ENCODE peak calls at places on chromosomes 6 and 20, in four cellular contexts. One of them, this sample, is unnamed.

GRCh38 chr20:61322151-61322860 is 70.2 kb downstream of the CDH4 start:
- DNase-seq in HCT116: no peak
- DNase-seq in HepG2: no peak
- DNase-seq in GM12878: no peak
- DNase-seq in this sample: no peak

GRCh38 chr6:166542580-166542912 is 43.9 kb downstream of the RAMACL start:
- DNase-seq in HCT116: no peak
- DNase-seq in HepG2: no peak
- DNase-seq in GM12878: no peak
- DNase-seq in this sample: peak; percentile 9

GRCh38 chr6:136108591-136108990 is 141.5 kb downstream of the MTFR2 start:
- DNase-seq in HCT116: no peak
- DNase-seq in HepG2: no peak
- DNase-seq in GM12878: no peak
- DNase-seq in this sample: no peak

GRCh38 chr6:170166511-170167122 is 124.3 kb downstream of the DLL1 start:
- DNase-seq in HCT116: no peak
- DNase-seq in HepG2: no peak
- DNase-seq in GM12878: no peak
- DNase-seq in this sample: no peak

GRCh38 chr20:53023717-53024116 is 51.6 kb downstream of the TSHZ2 start:
- DNase-seq in HCT116: no peak
- DNase-seq in HepG2: no peak
- DNase-seq in GM12878: no peak
- DNase-seq in this sample: no peak

GRCh38 chr6:84462697-84463096 is 235.3 kb upstream of the CEP162 start:
- DNase-seq in HCT116: no peak
- DNase-seq in HepG2: no peak
- DNase-seq in GM12878: no peak
- DNase-seq in this sample: no peak

GRCh38 chr20:51131806-51132205 is 108.9 kb upstream of the KCNG1 start:
- DNase-seq in HCT116: no peak
- DNase-seq in HepG2: no peak
- DNase-seq in GM12878: no peak
- DNase-seq in this sample: no peak

GRCh38 chr6:129501401-129502051 is 208.5 kb downstream of the ARHGAP18 start:
- DNase-seq in HCT116: peak; percentile 98
- DNase-seq in HepG2: peak; percentile 79
- DNase-seq in GM12878: no peak
- DNase-seq in this sample: peak; percentile 6

GRCh38 chr6:73774311-73774766 is 78.3 kb downstream of the CD109 start:
- DNase-seq in HCT116: peak; percentile 22
- DNase-seq in HepG2: no peak
- DNase-seq in GM12878: peak; percentile 9
- DNase-seq in this sample: peak; percentile 31

GRCh38 chr20:48702388-48703041 is 125.3 kb downstream of the PREX1 start:
- DNase-seq in HCT116: no peak
- DNase-seq in HepG2: no peak
- DNase-seq in GM12878: no peak
- DNase-seq in this sample: no peak

GRCh38 chr6:4008324-4009047 is 70.5 kb downstream of the FAM217A start:
- DNase-seq in HCT116: peak; percentile 56
- DNase-seq in HepG2: peak; percentile 86
- DNase-seq in GM12878: no peak
- DNase-seq in this sample: no peak

GRCh38 chr6:7424967-7425807 is 35.6 kb downstream of the RIOK1 start:
- DNase-seq in HCT116: peak; percentile 24
- DNase-seq in HepG2: peak; percentile 79
- DNase-seq in GM12878: no peak
- DNase-seq in this sample: peak; percentile 63

GRCh38 chr6:43798688-43799444 is 28.9 kb downstream of the VEGFA start:
- DNase-seq in HCT116: peak; percentile 92
- DNase-seq in HepG2: peak; percentile 83
- DNase-seq in GM12878: peak; percentile 34
- DNase-seq in this sample: peak; percentile 92

GRCh38 chr20:13290724-13291123 is 69.7 kb downstream of the ISM1 start:
- DNase-seq in HCT116: no peak
- DNase-seq in HepG2: no peak
- DNase-seq in GM12878: no peak
- DNase-seq in this sample: no peak

GRCh38 chr20:63940472-63941266 is 15.5 kb downstream of the UCKL1 start:
- DNase-seq in HCT116: no peak
- DNase-seq in HepG2: no peak
- DNase-seq in GM12878: no peak
- DNase-seq in this sample: no peak

GRCh38 chr6:10567256-10568041 is 46.3 kb downstream of the GCNT2 start:
- DNase-seq in HCT116: no peak
- DNase-seq in HepG2: peak; percentile 88
- DNase-seq in GM12878: no peak
- DNase-seq in this sample: no peak
- TF ChIP-seq JUND in HCT116: no peak
- TF ChIP-seq JUND in HepG2: no peak
- TF ChIP-seq JUND in GM12878: no peak
- TF ChIP-seq JUND in this sample: no peak

DNA sequence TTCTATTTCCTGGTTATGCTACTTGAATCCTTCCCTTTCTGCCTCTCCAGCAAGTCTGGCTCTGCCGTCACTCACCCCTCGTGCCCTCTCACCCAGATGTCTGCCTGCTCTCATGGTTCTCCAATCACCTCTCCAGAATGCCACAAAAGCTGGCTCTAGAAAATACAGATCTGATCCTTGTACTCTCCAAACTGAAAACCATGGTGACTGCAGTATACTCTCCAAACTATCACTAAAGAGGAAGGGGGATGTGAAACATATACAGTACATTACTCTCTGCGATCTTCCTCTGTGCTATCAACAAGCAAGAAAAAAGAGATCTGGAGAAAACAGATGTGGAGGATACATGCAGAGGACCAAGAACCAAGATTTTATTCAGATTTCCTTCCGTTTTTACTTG is 91.1 kb downstream of the ATXN1 start:
- DNase-seq in HCT116: no peak
- DNase-seq in HepG2: no peak
- DNase-seq in GM12878: no peak
- DNase-seq in this sample: no peak
- TF ChIP-seq JUND in HCT116: no peak
- TF ChIP-seq JUND in HepG2: no peak
- TF ChIP-seq JUND in GM12878: no peak
- TF ChIP-seq JUND in this sample: no peak

DNA sequence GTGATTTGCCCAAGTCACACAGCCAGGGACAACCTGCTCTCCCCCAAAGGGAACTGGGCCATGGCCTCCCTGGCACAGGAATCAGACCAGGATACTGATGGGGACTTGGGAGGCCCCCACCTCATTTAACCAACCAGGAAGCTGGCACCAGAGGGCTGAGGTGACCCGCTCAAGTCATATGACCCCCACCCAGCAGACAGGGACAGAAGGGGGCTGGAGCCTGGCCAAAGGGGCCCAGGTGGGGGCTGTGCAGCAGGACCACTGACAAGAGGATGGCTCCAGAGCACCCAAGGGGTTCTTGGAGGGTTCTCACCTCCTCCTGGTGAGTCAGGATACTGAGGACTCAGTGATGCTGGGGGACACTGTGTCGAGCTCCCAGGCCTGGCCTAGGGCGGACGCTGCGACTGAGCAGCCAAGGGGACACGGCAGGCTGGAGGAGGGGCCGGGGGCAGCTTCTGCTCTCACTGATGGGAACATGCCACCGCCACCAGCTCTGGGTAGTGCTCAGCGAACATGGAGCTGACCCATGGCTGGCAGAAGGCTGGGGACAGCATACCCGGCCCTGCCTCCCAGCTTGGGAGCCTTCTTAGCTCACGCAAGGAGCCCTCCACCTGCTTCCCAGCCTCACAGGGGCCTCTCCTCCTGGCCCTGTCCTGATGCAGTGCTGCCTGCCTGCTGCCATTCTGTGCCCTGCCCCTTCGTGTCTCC is 1.2 kb downstream of the CST7 start:
- DNase-seq in HCT116: no peak
- DNase-seq in HepG2: no peak
- DNase-seq in GM12878: no peak
- DNase-seq in this sample: no peak
- TF ChIP-seq JUND in HCT116: no peak
- TF ChIP-seq JUND in HepG2: no peak
- TF ChIP-seq JUND in GM12878: no peak
- TF ChIP-seq JUND in this sample: no peak

GRCh38 chr20:46411637-46412036 is 5.2 kb upstream of the ELMO2 start:
- DNase-seq in HCT116: no peak
- DNase-seq in HepG2: peak; percentile 50
- DNase-seq in GM12878: no peak
- DNase-seq in this sample: no peak
- TF ChIP-seq JUND in HCT116: no peak
- TF ChIP-seq JUND in HepG2: no peak
- TF ChIP-seq JUND in GM12878: no peak
- TF ChIP-seq JUND in this sample: no peak

GRCh38 chr20:31707258-31707615 is 15.4 kb downstream of the BCL2L1 start:
- DNase-seq in HCT116: no peak
- DNase-seq in HepG2: no peak
- DNase-seq in GM12878: no peak
- DNase-seq in this sample: no peak

GRCh38 chr20:31705191-31705590 is 17.5 kb downstream of the BCL2L1 start:
- DNase-seq in HCT116: no peak
- DNase-seq in HepG2: no peak
- DNase-seq in GM12878: no peak
- DNase-seq in this sample: no peak

GRCh38 chr20:31706607-31707257 is 15.9 kb downstream of the BCL2L1 start:
- DNase-seq in HCT116: no peak
- DNase-seq in HepG2: peak; percentile 97
- DNase-seq in GM12878: no peak
- DNase-seq in this sample: peak; percentile 54

GRCh38 chr20:31705598-31706597 is 16.8 kb downstream of the BCL2L1 start:
- DNase-seq in HCT116: no peak
- DNase-seq in HepG2: peak; percentile 40
- DNase-seq in GM12878: no peak
- DNase-seq in this sample: no peak

DNA sequence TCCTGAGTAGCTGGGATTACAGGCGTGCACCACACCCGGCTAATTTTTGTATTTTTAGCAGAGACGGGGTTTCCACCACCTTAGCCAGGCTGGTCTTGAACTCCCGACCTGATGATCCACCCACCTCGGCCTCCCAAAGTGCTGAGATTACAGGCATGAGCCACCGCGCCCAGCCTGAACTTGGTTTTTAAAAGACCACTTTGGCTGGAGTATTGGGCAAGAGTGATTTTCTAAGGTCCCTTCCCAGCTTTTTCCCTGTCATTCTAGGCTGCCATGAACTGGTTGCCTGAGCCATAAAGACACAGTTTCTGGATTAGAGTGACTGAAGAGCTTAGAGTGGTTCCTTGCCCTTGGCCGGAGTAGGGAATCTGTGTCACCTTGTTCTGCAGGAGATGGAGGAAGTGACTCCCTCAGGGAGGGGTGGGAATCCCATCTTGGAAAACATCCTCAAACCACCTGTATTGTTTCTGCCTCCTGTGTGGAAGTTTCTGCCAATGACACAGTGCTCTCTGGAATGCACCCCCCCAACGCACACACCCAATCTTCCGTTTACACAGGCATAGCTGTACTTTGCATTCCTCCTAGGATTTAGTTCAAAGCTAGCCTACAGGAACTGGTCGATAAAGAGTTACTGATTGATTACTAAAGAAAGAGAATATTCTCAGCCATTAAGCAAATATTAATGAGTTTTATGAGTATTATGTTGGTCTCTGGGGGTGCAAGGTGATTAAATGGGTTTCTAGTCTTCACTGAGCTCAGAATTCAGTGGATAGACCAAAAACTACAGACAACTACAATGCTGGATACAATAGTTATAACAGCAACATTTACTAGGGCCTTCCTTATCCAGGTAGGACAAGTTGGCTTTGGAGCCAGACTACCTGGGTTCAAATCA is 18.2 kb downstream of the BCL2L1 start:
- DNase-seq in HCT116: peak; percentile 93
- DNase-seq in HepG2: peak; percentile 100
- DNase-seq in GM12878: no peak
- DNase-seq in this sample: peak; percentile 43
- TF ChIP-seq JUND in HCT116: peak; percentile 96
- TF ChIP-seq JUND in HepG2: peak; percentile 99
- TF ChIP-seq JUND in GM12878: no peak
- TF ChIP-seq JUND in this sample: peak; percentile 71

This sample was measured in T47D.